ENCODE peak calls at places on chromosomes 11 and 22, in six cellular contexts. U, B, A, F, E and Y are unnamed samples.

GRCh38 chr22:32000171-32000570 is 42.9 kb upstream of the SLC5A1 start:
- DNase-seq in U (no peak), A (no peak), F (no peak), E (no peak), B (no peak), Y (no peak)

GRCh38 chr11:12914401-12914912 is 94.7 kb upstream of the RASSF10 start:
- DNase-seq in F (peak), U (peak), E (no peak), A (peak), B (peak), Y (no peak)

GRCh38 chr11:12503886-12504285 is 126.5 kb downstream of the PARVA start:
- DNase-seq in U (no peak), F (no peak), A (no peak), E (no peak), B (no peak), Y (no peak)

GRCh38 chr11:62707277-62707771 is at the start of the genes BSCL2 and GNG3:
- DNase-seq in E (no peak), U (peak), B (no peak), F (no peak), A (no peak), Y (no peak)

GRCh38 chr11:123537726-123538125 is 107.7 kb downstream of the GRAMD1B start:
- DNase-seq in B (no peak), A (no peak), U (no peak), F (no peak), E (no peak), Y (no peak)

GRCh38 chr11:16280256-16280682 is 76.1 kb downstream of the SOX6 start:
- DNase-seq in A (no peak), F (peak), U (peak), E (no peak), B (peak), Y (peak)

GRCh38 chr22:46674906-46675305 is 54.7 kb downstream of the GRAMD4 start:
- DNase-seq in F (no peak), U (no peak), E (no peak), B (no peak), A (no peak), Y (no peak)

GRCh38 chr22:33440756-33441155 is 382.6 kb upstream of the SYN3 start:
- DNase-seq in E (no peak), A (no peak), U (no peak), B (no peak), F (peak), Y (no peak)

GRCh38 chr22:43562843-43563242 is 151.0 kb downstream of the MPPED1 start:
- DNase-seq in E (no peak), B (no peak), A (no peak), F (no peak), U (no peak), Y (no peak)